ENCODE peak calls at places on chromosomes 13 and 19, in seven cellular contexts. H is IMR-90, B is A549, M is K562, D is HCT116, G is H1, V is HepG2. C is an unnamed sample.

GRCh38 chr19:8610041-8610927 is at the start of gene ADAMTS10:
- DNase-seq in B (no peak), M (no peak), V (no peak), G (no peak), H (peak), D (no peak), C (no peak)

GRCh38 chr13:107901230-107901629 is 314.1 kb downstream of the LIG4 start:
- DNase-seq in H (no peak), D (no peak), B (no peak), G (no peak), V (no peak), M (peak), C (no peak)

GRCh38 chr13:22175815-22176214 is 504.9 kb downstream of the FGF9 start:
- DNase-seq in H (no peak), D (no peak), V (no peak), B (no peak), M (no peak), G (no peak), C (no peak)

GRCh38 chr13:29573190-29573589 is 22.3 kb downstream of the SLC7A1 start:
- DNase-seq in B (no peak), V (no peak), D (no peak), G (no peak), M (no peak), H (peak), C (no peak)

GRCh38 chr19:27858981-27859581 is 1353.9 kb downstream of the UQCRFS1 start:
- DNase-seq in V (no peak), D (no peak), H (no peak), G (no peak), B (no peak), M (no peak), C (no peak)

GRCh38 chr19:48629599-48630288 is 7.4 kb downstream of the DBP start:
- DNase-seq in B (no peak), G (peak), V (no peak), H (no peak), D (peak), M (peak), C (no peak)

GRCh38 chr13:34176636-34177035 is 358.7 kb downstream of the RFC3 start:
- DNase-seq in H (no peak), B (no peak), V (no peak), D (no peak), G (no peak), M (no peak), C (no peak)

GRCh38 chr13:65999441-65999840 is 1230.7 kb downstream of the PCDH9 start:
- DNase-seq in M (no peak), G (no peak), V (no peak), H (no peak), D (no peak), B (no peak), C (no peak)

GRCh38 chr13:99806671-99807070 is 164.9 kb downstream of the ZIC5 start:
- DNase-seq in M (no peak), B (no peak), G (no peak), H (no peak), D (no peak), V (no peak), C (no peak)

GRCh38 chr19:8526345-8527062 is 12.5 kb upstream of the ZNF414 start:
- DNase-seq in V (peak), M (peak), G (peak), B (peak), H (peak), D (peak), C (no peak)

GRCh38 chr13:78265098-78265497 is 338.3 kb downstream of the POU4F1 start:
- DNase-seq in G (no peak), M (no peak), H (no peak), D (no peak), V (no peak), B (no peak), C (no peak)

GRCh38 chr13:43441916-43442315 is 344.9 kb downstream of the ENOX1 start:
- DNase-seq in H (no peak), V (no peak), M (no peak), B (no peak), D (no peak), G (no peak), C (no peak)

GRCh38 chr19:16382775-16383543 is 58.3 kb downstream of the KLF2 start:
- DNase-seq in B (peak), H (peak), G (peak), M (peak), D (peak), V (peak), C (no peak)

GRCh38 chr19:14114439-14114838 is 3.1 kb downstream of the PRKACA start:
- DNase-seq in G (no peak), V (no peak), B (no peak), H (no peak), M (no peak), D (no peak), C (no peak)

GRCh38 chr19:14116525-14116917 is 1.0 kb downstream of the PRKACA start:
- DNase-seq in D (no peak), G (no peak), V (no peak), M (no peak), B (no peak), H (no peak), C (no peak)

GRCh38 chr19:14115761-14116160 is 1.8 kb downstream of the PRKACA start:
- DNase-seq in V (no peak), H (no peak), D (no peak), G (no peak), B (no peak), M (no peak), C (no peak)

GRCh38 chr19:14113762-14114414 is 3.7 kb downstream of the PRKACA start:
- DNase-seq in V (no peak), M (peak), H (no peak), D (peak), B (peak), G (no peak), C (no peak)

DNA sequence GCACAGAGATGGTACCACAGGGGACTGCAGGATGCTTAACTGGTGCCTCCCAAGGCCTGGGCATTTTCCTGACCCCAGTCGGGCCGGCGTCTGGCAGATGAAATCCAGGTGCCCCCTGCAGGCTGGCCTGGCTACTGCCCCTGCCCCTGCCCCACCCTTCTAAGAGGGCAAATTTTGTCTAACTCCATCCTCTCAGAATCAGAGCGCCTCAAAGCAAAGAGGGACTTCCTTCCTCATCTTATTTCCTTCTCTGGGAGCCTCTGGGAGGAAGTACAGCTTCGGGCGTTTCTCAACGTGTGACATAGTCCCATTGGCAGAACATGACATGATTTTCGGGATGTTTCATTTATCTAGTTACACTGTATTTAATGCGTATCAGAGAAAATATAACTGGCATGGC is 2.7 kb downstream of the PRKACA start:
- DNase-seq in V (no peak), G (no peak), M (peak), B (peak), D (no peak), H (no peak), C (no peak)
- TF ChIP-seq CEBPB in V (no peak), G (no peak), M (no peak), B (no peak), D (no peak), H (no peak), C (no peak)

DNA sequence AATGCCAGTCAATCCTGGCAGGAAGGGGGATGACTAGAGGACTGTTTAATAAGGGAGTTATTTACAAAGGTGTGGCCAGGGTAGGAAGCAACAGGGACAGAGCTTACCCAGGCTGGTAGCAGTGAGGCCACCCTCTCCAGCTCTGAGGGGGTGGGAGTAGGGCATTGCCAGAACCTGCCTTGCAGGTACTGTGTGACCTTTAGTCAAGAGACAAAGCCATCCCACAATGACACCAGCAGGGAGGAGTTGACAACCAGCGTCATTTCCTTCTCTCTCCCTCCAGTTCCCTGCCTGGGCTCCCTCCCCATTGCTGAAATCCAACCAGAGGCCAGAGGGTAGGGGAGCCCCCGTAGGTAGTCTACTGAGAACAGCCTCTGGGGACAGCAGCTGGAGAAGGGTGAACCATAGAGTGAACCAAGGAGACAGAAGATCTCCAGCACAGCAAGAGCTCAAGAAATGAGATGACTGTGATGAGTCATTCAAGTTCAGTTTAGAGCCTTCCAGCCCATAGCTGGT is 33.3 kb upstream of the SPATA13 start:
- DNase-seq in H (peak), V (no peak), D (no peak), G (no peak), B (peak), M (no peak), C (peak)
- TF ChIP-seq CEBPB in H (no peak), V (no peak), D (no peak), G (no peak), B (no peak), M (no peak), C (no peak)

DNA sequence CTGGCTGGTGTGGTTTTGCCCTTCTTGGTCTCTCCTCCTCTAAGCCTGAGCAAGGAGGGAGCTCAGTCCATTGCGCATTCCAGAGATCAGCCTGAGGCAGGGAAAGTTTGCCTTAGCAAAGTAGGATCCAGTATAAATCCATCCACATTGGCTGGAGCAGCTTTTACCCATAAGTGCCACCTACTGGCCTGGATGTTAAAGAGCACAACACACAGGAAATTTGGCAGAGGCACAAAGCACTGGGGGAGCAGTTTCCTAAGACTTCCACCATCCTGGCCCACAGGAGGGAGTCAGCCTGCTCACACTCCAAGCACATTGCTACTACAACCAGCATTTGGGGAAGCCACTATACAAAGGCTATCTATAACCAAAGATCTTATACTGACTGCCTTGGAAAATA is 1124.2 kb downstream of the SLITRK1 start:
- DNase-seq in M (peak), B (peak), D (peak), H (peak), G (peak), V (peak), C (no peak)
- TF ChIP-seq CEBPB in M (no peak), B (no peak), D (no peak), H (no peak), G (no peak), V (no peak), C (no peak)

GRCh38 chr13:73364706-73365105 is 305.9 kb downstream of the KLF5 start:
- DNase-seq in D (no peak), G (no peak), M (no peak), V (no peak), H (no peak), B (peak), C (no peak)
- TF ChIP-seq CEBPB in D (no peak), G (no peak), M (no peak), V (no peak), H (no peak), B (no peak), C (no peak)

GRCh38 chr13:72244788-72245187 is 377.8 kb upstream of the DACH1 start:
- DNase-seq in H (no peak), D (no peak), M (no peak), B (no peak), G (no peak), V (no peak), C (no peak)

GRCh38 chr13:72246396-72246795 is 379.4 kb upstream of the DACH1 start:
- DNase-seq in V (no peak), G (no peak), D (no peak), B (no peak), M (no peak), H (no peak), C (no peak)
- TF ChIP-seq CEBPB in V (no peak), G (no peak), D (no peak), B (no peak), M (no peak), H (no peak), C (no peak)

GRCh38 chr19:33206261-33207039 is 12.3 kb downstream of the LRP3 start:
- DNase-seq in V (no peak), B (no peak), D (no peak), M (no peak), H (no peak), G (no peak), C (no peak)
- TF ChIP-seq CEBPB in V (no peak), B (no peak), D (no peak), M (no peak), H (no peak), G (no peak), C (no peak)

DNA sequence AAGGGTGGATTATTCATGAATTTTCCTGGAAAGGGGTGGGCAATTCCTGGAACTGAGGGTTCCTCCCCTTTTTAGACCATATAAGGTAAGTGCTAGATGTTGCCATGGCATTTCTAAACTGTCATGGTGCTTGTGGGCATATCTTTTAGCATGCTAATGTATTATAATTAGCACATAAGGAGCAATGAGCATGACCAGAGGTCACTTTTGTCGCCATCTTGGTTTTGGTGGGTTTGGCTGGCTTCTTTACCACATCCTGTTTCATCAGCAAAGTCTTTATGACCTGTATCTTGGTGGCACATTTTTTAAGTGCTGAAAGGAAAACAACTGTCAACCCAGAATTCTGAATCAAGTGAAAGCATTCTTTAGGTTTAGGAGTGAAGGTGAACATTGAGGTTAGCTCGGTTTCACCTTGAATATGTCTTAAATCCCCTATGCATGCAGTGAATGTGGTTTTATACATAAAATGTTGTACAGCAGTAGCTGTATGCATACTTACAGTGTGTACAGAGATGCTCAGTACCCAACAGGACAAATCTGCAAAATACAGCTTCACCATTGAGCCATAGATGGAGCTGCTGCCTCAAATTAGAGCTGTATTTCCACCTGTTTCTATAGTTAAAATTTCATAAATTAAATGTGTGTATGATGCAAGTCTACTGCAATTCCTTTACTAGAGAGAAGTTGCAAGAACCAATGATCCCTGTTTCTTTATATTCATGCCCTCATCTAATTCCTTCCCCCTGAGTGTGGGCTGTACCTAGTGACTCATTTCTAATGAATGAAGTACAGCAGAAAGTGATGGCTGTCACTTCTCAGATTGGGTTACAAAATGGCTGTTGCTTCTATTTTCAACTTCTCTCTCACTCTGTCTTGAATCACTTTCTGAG is 25.3 kb upstream of the IGSF23 start:
- DNase-seq in G (no peak), H (peak), D (peak), V (peak), B (peak), M (peak), C (no peak)
- TF ChIP-seq CEBPB in G (no peak), H (peak), D (peak), V (peak), B (peak), M (peak), C (no peak)

DNA sequence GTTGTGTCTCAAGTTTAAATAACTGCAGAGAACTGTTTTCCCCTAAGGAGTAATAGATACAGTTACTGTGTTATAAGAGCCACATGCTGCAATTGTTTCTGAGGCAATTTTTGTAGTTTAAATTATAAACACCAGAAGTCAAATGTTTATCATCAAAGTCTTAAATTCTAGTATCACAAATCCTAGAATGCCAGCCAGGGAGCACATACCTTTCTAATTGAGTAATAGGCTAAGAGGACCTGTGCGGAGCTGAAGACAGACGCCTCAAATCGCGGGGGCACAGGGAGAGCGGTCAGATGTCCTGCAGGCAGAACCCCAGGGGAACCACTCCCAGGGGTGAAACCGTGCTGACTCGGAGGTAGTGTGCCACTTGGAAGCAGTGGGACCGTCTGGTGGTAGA is 65.2 kb upstream of the TNFRSF19 start:
- DNase-seq in M (no peak), B (no peak), D (no peak), G (no peak), H (peak), V (no peak), C (no peak)
- TF ChIP-seq CEBPB in M (no peak), B (no peak), D (no peak), G (no peak), H (peak), V (no peak), C (no peak)

C was measured in GM12878.